ENCODE peak calls at places on chromosomes 6 and 20, in ten cellular contexts. S, F, E, M, U, O, V, R, N and G are unnamed samples.

GRCh38 chr6:72286911-72287311 is 335.0 kb upstream of the KCNQ5 start:
- DNase-seq in F (no peak), S (peak), R (no peak), M (peak), E (peak), U (no peak), O (no peak), V (no peak), N (no peak), G (no peak)

GRCh38 chr6:135311446-135312200 is 130.5 kb downstream of the MYB start:
- DNase-seq in S (no peak), N (peak), F (peak), U (no peak), M (no peak), O (no peak), V (no peak), E (no peak), R (no peak), G (no peak)

GRCh38 chr6:163356743-163357142 is 57.8 kb upstream of the QKI start:
- DNase-seq in R (no peak), N (no peak), M (no peak), O (no peak), S (no peak), E (no peak), V (no peak), U (no peak), F (no peak), G (no peak)

GRCh38 chr6:87730310-87730709 is 28.3 kb upstream of the AKIRIN2 start:
- DNase-seq in R (no peak), M (peak), V (no peak), O (no peak), E (peak), S (peak), U (peak), F (no peak), N (no peak), G (no peak)

GRCh38 chr6:6221829-6222535 is 98.5 kb downstream of the F13A1 start:
- DNase-seq in N (no peak), M (no peak), U (no peak), E (no peak), O (no peak), V (no peak), F (no peak), S (no peak), R (no peak), G (no peak)

GRCh38 chr20:52105045-52105572 is 86.5 kb downstream of the ZFP64 start:
- DNase-seq in F (peak), N (no peak), M (peak), U (peak), O (no peak), E (peak), V (no peak), S (peak), R (no peak), G (no peak)

GRCh38 chr6:41036601-41037000 is 2.4 kb downstream of the UNC5CL start:
- DNase-seq in V (no peak), S (no peak), N (no peak), R (no peak), U (no peak), F (no peak), E (no peak), O (no peak), M (no peak), G (no peak)

GRCh38 chr6:26327450-26328264 is 37.3 kb upstream of the BTN3A2 start:
- DNase-seq in V (no peak), M (peak), R (peak), F (peak), E (peak), O (no peak), U (no peak), S (peak), N (peak), G (no peak)

GRCh38 chr6:29858006-29858405 is 30.4 kb downstream of the HLA-G start:
- DNase-seq in O (no peak), M (no peak), U (no peak), F (no peak), E (no peak), R (no peak), S (no peak), N (no peak), V (no peak), G (no peak)

GRCh38 chr6:157830354-157831017 is 7.4 kb downstream of the SNX9 start:
- DNase-seq in M (no peak), O (no peak), N (no peak), F (peak), R (no peak), U (no peak), V (no peak), S (peak), E (no peak), G (no peak)

GRCh38 chr20:23187759-23188158 is 101.6 kb upstream of the CD93 start:
- DNase-seq in F (no peak), N (no peak), U (peak), R (peak), S (no peak), M (no peak), O (no peak), E (no peak), V (no peak), G (no peak)

GRCh38 chr6:127119361-127120108 is 1.1 kb downstream of the RSPO3 start:
- DNase-seq in R (no peak), N (no peak), S (no peak), O (no peak), M (peak), V (peak), F (peak), U (peak), E (no peak), G (peak)

GRCh38 chr6:28543671-28544131 is 18.0 kb downstream of the GPX5 start:
- DNase-seq in E (no peak), S (peak), R (no peak), M (no peak), O (peak), U (no peak), F (peak), V (no peak), N (no peak), G (no peak)

GRCh38 chr6:87182321-87182720 is 27.0 kb downstream of the ZNF292 start:
- DNase-seq in F (no peak), M (no peak), U (no peak), O (no peak), V (no peak), S (no peak), E (no peak), N (no peak), R (no peak), G (no peak)

GRCh38 chr6:34919651-34920050 is 30.6 kb downstream of the ANKS1A start:
- DNase-seq in O (no peak), R (no peak), V (no peak), N (no peak), E (peak), S (peak), M (peak), U (no peak), F (no peak), G (no peak)

GRCh38 chr6:105235155-105235554 is 55.3 kb upstream of the POPDC3 start:
- DNase-seq in N (no peak), O (no peak), V (no peak), F (no peak), M (no peak), R (no peak), S (no peak), U (no peak), E (no peak), G (no peak)

GRCh38 chr6:74871757-74872156 is 334.1 kb downstream of the COL12A1 start:
- DNase-seq in O (no peak), M (peak), V (no peak), S (peak), N (no peak), E (peak), R (peak), U (no peak), F (no peak), G (no peak)

GRCh38 chr6:11062715-11063114 is 18.6 kb upstream of the ELOVL2 start:
- DNase-seq in V (no peak), O (no peak), N (no peak), U (no peak), S (no peak), F (no peak), M (no peak), E (no peak), R (no peak), G (no peak)

GRCh38 chr20:19549896-19550295 is 208.2 kb upstream of the RIN2 start:
- DNase-seq in F (no peak), E (no peak), S (no peak), N (no peak), O (no peak), R (no peak), U (no peak), M (no peak), V (no peak), G (no peak)

GRCh38 chr6:15341311-15341710 is 95.4 kb downstream of the JARID2 start:
- DNase-seq in E (no peak), S (no peak), N (no peak), V (no peak), M (peak), R (no peak), F (no peak), U (no peak), O (no peak), G (no peak)

GRCh38 chr6:156826290-156826955 is 49.2 kb downstream of the ARID1B start:
- DNase-seq in M (no peak), O (no peak), V (no peak), E (no peak), U (no peak), N (no peak), S (no peak), R (no peak), F (no peak), G (no peak)

GRCh38 chr6:25717856-25718740 is 36.4 kb upstream of the SLC17A4 start:
- DNase-seq in M (peak), O (no peak), N (no peak), F (peak), S (peak), U (no peak), R (peak), E (peak), V (no peak), G (no peak)